ENCODE peak calls at places on chromosomes 6 and 20, in six cellular contexts. Y is upper lobe of right lung, G is cardiac muscle cell, Z is aorta, T is Peyer's patch, C is fibroblast of lung. A is an unnamed sample.

GRCh38 chr6:105759946-105760345 is 326.2 kb upstream of the PRDM1 start:
- DNase-seq in T (no peak), G (no peak), Z (no peak), C (peak; percentile 95), Y (no peak), A (no peak)

GRCh38 chr6:9126845-9127560 is 691.7 kb upstream of the SLC35B3 start:
- DNase-seq in T (no peak), G (peak; percentile 69), Z (no peak), C (peak; percentile 92), Y (no peak), A (no peak)

GRCh38 chr6:150959071-150959637 is 93.7 kb downstream of the MTHFD1L start:
- DNase-seq in G (peak; percentile 18), T (no peak), C (no peak), Z (no peak), Y (no peak), A (no peak)

GRCh38 chr20:17895641-17896246 is 72.8 kb downstream of the SNX5 start:
- DNase-seq in C (peak; percentile 74), T (peak; percentile 70), Z (peak; percentile 88), G (peak; percentile 64), Y (peak; percentile 90), A (peak; percentile 80)

GRCh38 chr6:69416739-69417138 is 380.1 kb downstream of the LMBRD1 start:
- DNase-seq in T (no peak), G (peak; percentile 4), Y (no peak), Z (no peak), C (peak; percentile 55), A (peak; percentile 23)

GRCh38 chr6:3714111-3714510 is 37.4 kb downstream of the PXDC1 start:
- DNase-seq in G (no peak), Z (no peak), C (no peak), Y (no peak), T (no peak), A (no peak)

GRCh38 chr6:153625089-153625488 is 414.0 kb upstream of the OPRM1 start:
- DNase-seq in C (peak; percentile 17), Y (no peak), G (peak; percentile 87), T (no peak), Z (no peak), A (peak; percentile 83)

GRCh38 chr20:46400828-46401477 is 5.5 kb downstream of the ELMO2 start:
- DNase-seq in C (peak; percentile 48), G (peak; percentile 45), Z (no peak), Y (no peak), T (no peak), A (no peak)

GRCh38 chr6:156839591-156840001 is 62.4 kb downstream of the ARID1B start:
- DNase-seq in T (no peak), Z (peak; percentile 59), G (peak; percentile 86), C (peak; percentile 66), Y (no peak), A (no peak)

GRCh38 chr6:151148111-151148510 is 91.7 kb upstream of the AKAP12 start:
- DNase-seq in T (no peak), C (no peak), Z (no peak), Y (no peak), G (no peak), A (peak; percentile 37)

GRCh38 chr6:109794201-109794926 is 103.3 kb downstream of the FIG4 start:
- DNase-seq in Y (no peak), T (no peak), C (peak; percentile 79), Z (no peak), G (peak; percentile 19), A (no peak)

GRCh38 chr6:34938268-34938667 is 49.2 kb downstream of the ANKS1A start:
- DNase-seq in G (no peak), T (no peak), Z (no peak), C (no peak), Y (no peak), A (no peak)

GRCh38 chr6:30590509-30590908 is 19.3 kb downstream of the ABCF1 start:
- DNase-seq in Z (no peak), G (no peak), C (no peak), Y (no peak), T (no peak), A (no peak)

GRCh38 chr20:17874271-17875105 is 94.1 kb downstream of the SNX5 start:
- DNase-seq in T (no peak), Z (no peak), C (no peak), G (no peak), Y (no peak), A (no peak)

GRCh38 chr6:1110164-1110563 is 201.7 kb upstream of the FOXQ1 start:
- DNase-seq in Y (no peak), C (no peak), G (no peak), Z (no peak), T (no peak), A (no peak)

GRCh38 chr6:156900292-156900691 is 123.1 kb downstream of the ARID1B start:
- DNase-seq in T (no peak), Z (no peak), C (no peak), G (no peak), Y (no peak), A (no peak)

GRCh38 chr6:11648889-11649288 is 111.3 kb downstream of the TMEM170B start:
- DNase-seq in Z (no peak), T (no peak), Y (no peak), C (no peak), G (no peak), A (no peak)

GRCh38 chr6:166463363-166464067 is 80.8 kb upstream of the MPC1 start:
- DNase-seq in T (no peak), Y (no peak), C (no peak), G (no peak), Z (no peak), A (no peak)

GRCh38 chr20:43448748-43449535 is 8.8 kb upstream of the SRSF6 start:
- DNase-seq in Y (no peak), G (peak; percentile 55), T (peak; percentile 71), Z (no peak), C (peak; percentile 25), A (peak; percentile 64)

GRCh38 chr6:126716826-126717514 is 377.1 kb downstream of the CENPW start:
- DNase-seq in G (no peak), Y (no peak), T (no peak), C (peak; percentile 8), Z (no peak), A (no peak)

GRCh38 chr6:154479388-154480143 is 30.9 kb downstream of the CNKSR3 start:
- DNase-seq in Z (no peak), T (no peak), Y (no peak), C (peak; percentile 77), G (peak; percentile 62), A (no peak)

GRCh38 chr20:62664316-62664971 is 22.1 kb downstream of the SLCO4A1 start:
- DNase-seq in T (no peak), Y (no peak), G (no peak), C (no peak), Z (no peak), A (no peak)

GRCh38 chr6:32089082-32089828 is 19.9 kb downstream of the TNXB start:
- DNase-seq in Y (peak; percentile 60), T (no peak), C (no peak), Z (no peak), G (no peak), A (no peak)

GRCh38 chr20:20207872-20208271 is 155.5 kb downstream of the CFAP61 start:
- DNase-seq in C (no peak), T (no peak), Y (no peak), G (no peak), Z (no peak), A (no peak)

GRCh38 chr6:8194499-8194898 is 92.2 kb upstream of the EEF1E1 start:
- DNase-seq in C (peak; percentile 47), Z (peak; percentile 47), T (no peak), Y (no peak), G (no peak), A (no peak)

GRCh38 chr6:4554645-4555044 is 221.6 kb upstream of the CDYL start:
- DNase-seq in Y (no peak), T (no peak), Z (no peak), C (no peak), G (no peak), A (no peak)

GRCh38 chr6:28140616-28141015 is 1.1 kb upstream of the ZKSCAN8 start:
- DNase-seq in C (no peak), Z (no peak), G (no peak), Y (no peak), T (no peak), A (no peak)

GRCh38 chr20:25011831-25012241 is 19.3 kb upstream of the APMAP start:
- DNase-seq in T (peak; percentile 39), G (no peak), Z (no peak), C (no peak), Y (no peak), A (no peak)

GRCh38 chr20:25012616-25013189 is 20.2 kb upstream of the APMAP start:
- DNase-seq in C (no peak), G (no peak), T (peak; percentile 40), Z (no peak), Y (no peak), A (peak; percentile 6)

GRCh38 chr20:25013478-25014380 is 21.2 kb upstream of the APMAP start:
- DNase-seq in T (peak; percentile 41), Z (peak; percentile 21), C (no peak), Y (peak; percentile 53), G (no peak), A (peak; percentile 9)

GRCh38 chr20:25009218-25010145 is 16.9 kb upstream of the APMAP start:
- DNase-seq in Z (no peak), G (no peak), Y (peak; percentile 23), C (peak; percentile 57), T (peak; percentile 40), A (no peak)

DNA sequence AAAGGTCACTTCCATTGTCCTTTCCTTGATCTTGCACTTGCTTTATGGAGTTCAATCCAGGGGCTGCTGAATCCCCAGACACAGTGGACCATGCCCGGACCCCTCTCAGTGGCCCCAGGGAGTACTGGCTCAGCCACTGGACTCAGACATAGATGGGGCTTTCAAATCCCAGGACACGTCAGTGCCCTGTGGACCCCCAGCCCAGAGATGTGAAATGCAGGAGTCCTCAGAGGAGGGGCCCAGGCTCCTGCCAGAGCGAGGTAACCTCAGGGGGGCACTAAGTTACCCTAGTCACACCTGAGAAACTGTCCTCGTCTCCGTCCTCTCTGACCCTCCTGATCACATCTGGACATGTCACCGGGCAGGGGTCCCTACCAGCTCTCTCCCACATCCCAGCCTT is 18.7 kb upstream of the APMAP start:
- DNase-seq in Z (no peak), Y (peak; percentile 27), T (peak; percentile 31), G (no peak), C (no peak), A (no peak)
- H3K36me3 ChIP-seq in Z (peaks cover 6% of the 10 kb centered on the region), Y (peaks cover 95% of the 10 kb centered on the region), T (no peaks in the 10 kb centered on the region), G (no peaks in the 10 kb centered on the region), C (no peaks in the 10 kb centered on the region), A (no peaks in the 10 kb centered on the region)

GRCh38 chr20:11810316-11811130 is 107.2 kb upstream of the BTBD3 start:
- DNase-seq in Y (no peak), C (peak; percentile 88), T (no peak), G (peak; percentile 13), Z (no peak), A (no peak)
- H3K4me1 ChIP-seq in Y (no peaks in the 10 kb centered on the region), C (peaks cover 32% of the 10 kb centered on the region), T (no peaks in the 10 kb centered on the region), G (no peaks in the 10 kb centered on the region), Z (no peaks in the 10 kb centered on the region), A (no peaks in the 10 kb centered on the region)

DNA sequence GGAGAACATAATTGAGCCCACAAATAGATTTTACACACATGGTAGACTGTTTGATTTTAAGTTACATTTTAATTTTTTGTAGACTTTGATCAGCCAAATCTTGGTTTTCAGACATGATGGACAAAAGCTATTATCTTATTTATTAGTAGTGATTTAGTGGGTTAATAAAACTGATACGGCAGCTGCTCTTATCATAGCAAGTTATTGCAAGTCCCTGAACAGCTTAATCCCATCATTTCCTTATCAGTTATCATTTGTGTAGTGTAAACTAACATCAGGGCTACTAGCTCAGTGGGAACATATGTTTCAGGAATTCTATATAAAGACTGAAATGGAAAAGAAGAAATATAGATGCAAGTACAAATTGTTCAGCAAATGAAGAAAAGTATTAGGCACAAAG is 10.8 kb downstream of the RFX6 start:
- DNase-seq in Z (no peak), T (no peak), Y (no peak), C (no peak), G (no peak), A (no peak)
- H3K36me3 ChIP-seq in Z (no peaks in the 10 kb centered on the region), T (no peaks in the 10 kb centered on the region), Y (no peaks in the 10 kb centered on the region), C (no peaks in the 10 kb centered on the region), G (no peaks in the 10 kb centered on the region), A (no peaks in the 10 kb centered on the region)

GRCh38 chr20:58077282-58077681 is 151.2 kb downstream of the ANKRD60 start:
- DNase-seq in G (no peak), Z (no peak), T (peak; percentile 23), Y (no peak), C (no peak), A (no peak)
- H3K4me1 ChIP-seq in G (no peaks in the 10 kb centered on the region), Z (no peaks in the 10 kb centered on the region), T (no peaks in the 10 kb centered on the region), Y (peaks cover 6% of the 10 kb centered on the region), C (no peaks in the 10 kb centered on the region), A (peaks cover 10% of the 10 kb centered on the region)